ENCODE peak calls at places on chromosomes 6 and 20, in five cellular contexts. N is GM12878, O is body of pancreas, G is IMR-90, Y is spleen. I is an unnamed sample.

GRCh38 chr20:25320035-25320800 is 70.4 kb downstream of the ABHD12 start:
- DNase-seq in O (no peak), G (no peak), Y (peak), N (no peak), I (no peak)

GRCh38 chr6:30152019-30152673 is 8.9 kb downstream of the TRIM10 start:
- DNase-seq in N (no peak), Y (no peak), G (no peak), O (no peak), I (no peak)

GRCh38 chr6:157434349-157435016 is 53.5 kb downstream of the ZDHHC14 start:
- DNase-seq in N (no peak), Y (no peak), O (peak), G (no peak), I (no peak)

GRCh38 chr6:84103029-84103428 is 69.5 kb downstream of the MRAP2 start:
- DNase-seq in N (no peak), G (peak), Y (no peak), O (no peak), I (no peak)

GRCh38 chr6:143806282-143807102 is 36.6 kb upstream of the LTV1 start:
- DNase-seq in G (peak), Y (no peak), N (no peak), O (peak), I (peak)

GRCh38 chr6:106187424-106187982 is 101.4 kb downstream of the PRDM1 start:
- DNase-seq in N (no peak), G (no peak), O (no peak), Y (no peak), I (no peak)

GRCh38 chr20:25336561-25337422 is 53.8 kb downstream of the ABHD12 start:
- DNase-seq in O (peak), N (no peak), G (peak), Y (no peak), I (peak)

GRCh38 chr6:34559651-34560365 is 3.7 kb upstream of the SPDEF start:
- DNase-seq in Y (no peak), G (no peak), N (no peak), O (no peak), I (no peak)

GRCh38 chr6:106628658-106629102 is 618 bp downstream of the RTN4IP1 start:
- DNase-seq in Y (no peak), G (peak), O (no peak), N (no peak), I (no peak)

GRCh38 chr20:43983359-43983758 is 68.7 kb downstream of the TOX2 start:
- DNase-seq in O (no peak), N (no peak), Y (no peak), G (no peak), I (peak)

GRCh38 chr6:13924146-13924948 is 405 bp upstream of the RNF182 start:
- DNase-seq in G (peak), Y (no peak), O (peak), N (no peak), I (peak)

GRCh38 chr20:63074182-63074581 is 67.4 kb upstream of the BHLHE23 start:
- DNase-seq in Y (peak), G (no peak), O (no peak), N (no peak), I (no peak)

GRCh38 chr6:170052991-170053821 is 237.7 kb downstream of the DLL1 start:
- DNase-seq in G (no peak), Y (peak), O (no peak), N (no peak), I (no peak)

GRCh38 chr6:168418151-168418551 is 22.8 kb upstream of the SMOC2 start:
- DNase-seq in O (no peak), N (no peak), Y (no peak), G (no peak), I (no peak)
- TF ChIP-seq POLR2A in O (no peak), N (no peak), Y (no peak), G (no peak), I (no peak)

GRCh38 chr6:27474172-27474465 is 1.2 kb upstream of the ZNF184 start:
- DNase-seq in N (no peak), Y (no peak), O (peak), G (no peak), I (no peak)
- H3K4me3 ChIP-seq in N (peak), Y (no peak), O (no peak), G (no peak), I (no peak)

GRCh38 chr20:3846740-3847418 is at the start of gene MAVS:
- DNase-seq in G (peak), N (peak), O (peak), Y (peak), I (peak)
- TF ChIP-seq CTCF in G (no peak), N (no peak), O (no peak), Y (no peak), I (no peak)

GRCh38 chr6:78875505-78875904 is 8.2 kb downstream of the IRAK1BP1 start:
- DNase-seq in Y (no peak), N (no peak), G (no peak), O (no peak), I (no peak)
- TF ChIP-seq POLR2A in Y (no peak), N (no peak), G (no peak), O (no peak), I (no peak)

GRCh38 chr6:166861304-166861703 is 95.0 kb downstream of the RNASET2 start:
- DNase-seq in O (no peak), G (no peak), N (no peak), Y (no peak), I (no peak)

GRCh38 chr6:166861961-166862286 is 94.4 kb downstream of the RNASET2 start:
- DNase-seq in G (no peak), Y (no peak), N (no peak), O (no peak), I (no peak)

GRCh38 chr6:166864333-166864732 is 92.0 kb downstream of the RNASET2 start:
- DNase-seq in G (no peak), N (no peak), Y (no peak), O (no peak), I (no peak)

GRCh38 chr6:166862978-166863530 is 93.3 kb downstream of the RNASET2 start:
- DNase-seq in N (no peak), G (no peak), O (no peak), Y (no peak), I (no peak)

DNA sequence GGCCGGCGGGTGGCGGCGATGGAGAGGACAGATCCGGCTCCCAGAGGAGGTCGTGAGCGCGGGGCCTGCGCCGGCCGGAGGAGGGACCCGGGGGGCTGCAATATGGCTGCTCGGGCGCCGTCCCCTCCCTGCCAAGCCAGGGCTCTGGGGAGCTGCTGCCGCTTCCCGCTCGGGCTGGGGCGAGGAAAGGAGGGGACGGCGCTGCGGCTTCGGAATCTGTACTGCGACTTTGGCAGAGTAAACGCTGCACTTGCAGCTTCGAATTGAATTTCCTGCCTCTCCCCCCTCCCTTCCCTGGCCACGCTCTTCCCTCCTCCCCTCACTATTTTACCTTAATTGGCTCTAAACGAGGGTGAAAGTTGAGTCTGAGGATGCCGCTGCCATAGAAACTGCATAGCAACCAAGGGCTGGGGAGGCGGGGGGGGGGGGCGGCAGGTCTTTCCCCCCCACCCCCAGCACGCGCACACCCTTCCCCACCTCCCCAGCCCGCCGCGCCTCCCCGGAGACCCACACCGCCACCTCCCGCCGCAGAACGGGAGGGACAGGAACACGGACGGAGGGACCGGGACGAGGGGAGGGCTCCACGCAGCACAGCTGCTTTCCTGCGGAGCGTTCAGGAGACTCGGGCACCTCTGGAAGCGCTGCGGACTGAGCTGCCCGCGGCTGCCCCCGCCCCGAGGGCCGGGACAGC is 93.9 kb downstream of the RNASET2 start:
- DNase-seq in N (no peak), G (no peak), O (no peak), Y (peak), I (no peak)
- H3K4me3 ChIP-seq in N (peak), G (peak), O (peak), Y (peak), I (no peak)

GRCh38 chr6:139374357-139375238 is at the start of gene CITED2:
- DNase-seq in N (peak), O (peak), Y (peak), G (peak), I (peak)
- TF ChIP-seq CTCF in N (peak), O (peak), Y (peak), G (peak), I (no peak)

GRCh38 chr20:49711331-49711987 is 2.2 kb downstream of the B4GALT5 start:
- DNase-seq in G (no peak), O (no peak), N (no peak), Y (no peak), I (no peak)

GRCh38 chr20:49712118-49712517 is 1.6 kb downstream of the B4GALT5 start:
- DNase-seq in O (no peak), G (no peak), Y (no peak), N (no peak), I (peak)

GRCh38 chr20:49715466-49715865 is 1.8 kb upstream of the B4GALT5 start:
- DNase-seq in O (no peak), Y (no peak), N (no peak), G (no peak), I (no peak)

GRCh38 chr20:49713779-49714712 is at the start of gene B4GALT5:
- DNase-seq in N (no peak), O (peak), G (peak), Y (peak), I (peak)

GRCh38 chr20:49712918-49713778 is 530 bp downstream of the B4GALT5 start:
- DNase-seq in G (peak), O (peak), Y (peak), N (no peak), I (peak)
- TF ChIP-seq POLR2A in G (no peak), O (no peak), Y (no peak), N (no peak), I (peak)

I was measured in NB4.